ENCODE peak calls at places on chromosomes 12 and 14, in four cellular contexts. A is IMR-90, T is neuronal stem cell, V is mesendoderm. X is an unnamed sample.

GRCh38 chr14:104109121-104109541 is 23.6 kb downstream of the ASPG start:
- DNase-seq in V (no peak), T (no peak), A (no peak), X (peak; percentile 29)

GRCh38 chr14:28758253-28758915 is 8.2 kb upstream of the FOXG1 start:
- DNase-seq in T (no peak), V (no peak), A (no peak), X (no peak)

GRCh38 chr14:37623971-37624370 is 28.5 kb downstream of the TTC6 start:
- DNase-seq in A (no peak), T (no peak), V (no peak), X (no peak)

GRCh38 chr14:106276326-106277267 is 750.2 kb downstream of the TMEM121 start:
- DNase-seq in A (no peak), V (no peak), T (no peak), X (no peak)

GRCh38 chr12:100823988-100824387 is 29.4 kb downstream of the ANO4 start:
- DNase-seq in T (no peak), A (peak; percentile 69), V (peak; percentile 52), X (no peak)

GRCh38 chr14:90513151-90514014 is 116.6 kb downstream of the CALM1 start:
- DNase-seq in V (peak; percentile 63), A (peak; percentile 12), T (no peak), X (peak; percentile 74)

GRCh38 chr12:94204647-94205247 is 56.4 kb downstream of the PLXNC1 start:
- DNase-seq in T (no peak), A (no peak), V (no peak), X (no peak)

GRCh38 chr12:19129121-19129485 is 430 bp upstream of the PLEKHA5 start:
- DNase-seq in A (peak; percentile 29), T (no peak), V (no peak), X (no peak)

GRCh38 chr12:120223458-120224303 is 22.8 kb upstream of the RPLP0 start:
- DNase-seq in A (peak; percentile 47), V (no peak), T (no peak), X (no peak)

GRCh38 chr12:61291647-61292046 is 968.6 kb upstream of the USP15 start:
- DNase-seq in T (no peak), V (no peak), A (no peak), X (no peak)

GRCh38 chr12:93812616-93813015 is 135.4 kb downstream of the CRADD start:
- DNase-seq in V (no peak), T (no peak), A (no peak), X (no peak)

GRCh38 chr12:117854339-117855012 is 114.3 kb downstream of the KSR2 start:
- DNase-seq in A (peak; percentile 23), T (peak; percentile 71), V (peak; percentile 78), X (peak; percentile 91)

GRCh38 chr12:6652391-6652790 is 5.2 kb upstream of the ACRBP start:
- DNase-seq in T (no peak), V (no peak), A (no peak), X (no peak)

GRCh38 chr12:12327802-12328201 is 22.2 kb downstream of the MANSC1 start:
- DNase-seq in V (peak; percentile 87), A (peak; percentile 73), T (no peak), X (no peak)

GRCh38 chr12:18556081-18556645 is 181.6 kb downstream of the PLCZ1 start:
- DNase-seq in T (no peak), A (peak; percentile 12), V (peak; percentile 21), X (no peak)

GRCh38 chr14:106530423-106531107 is 1004.2 kb downstream of the TMEM121 start:
- DNase-seq in V (peak; percentile 9), A (no peak), T (no peak), X (no peak)

GRCh38 chr12:45660330-45660729 is 69.2 kb upstream of the ARID2 start:
- DNase-seq in V (no peak), T (no peak), A (peak; percentile 79), X (no peak)

GRCh38 chr12:51482808-51483532 is 58.3 kb downstream of the SLC4A8 start:
- DNase-seq in T (no peak), A (no peak), V (no peak), X (no peak)

DNA sequence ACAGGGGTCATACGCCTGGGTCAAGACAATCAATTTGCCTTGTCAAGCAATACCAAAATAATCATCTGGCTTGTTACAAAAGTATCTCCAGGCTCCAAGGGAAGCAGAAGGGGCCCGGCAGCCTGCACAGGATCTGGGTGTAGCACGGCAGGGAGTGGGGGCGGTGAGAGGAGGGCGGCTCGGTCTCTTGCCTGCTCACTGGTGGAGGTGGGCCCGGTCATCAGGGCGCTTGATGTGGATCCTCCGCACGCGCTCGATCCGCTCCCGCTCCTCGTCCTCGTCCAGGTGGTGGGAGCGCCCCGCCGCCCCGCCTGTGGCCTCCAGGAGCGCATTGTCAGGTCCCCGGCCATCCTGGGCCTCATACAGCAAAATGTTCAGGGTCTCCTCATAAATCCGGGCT is 25.7 kb downstream of the KCTD10 start:
- DNase-seq in V (no peak), T (no peak), A (no peak), X (no peak)
- H3K4ac ChIP-seq in V (no peak overlapping the region), T (no peak overlapping the region), A (no peak overlapping the region), X (no peak overlapping the region)

GRCh38 chr12:5344131-5344530 is 87.8 kb upstream of the NTF3 start:
- DNase-seq in V (no peak), A (no peak), T (no peak), X (no peak)
- H3K23ac ChIP-seq in V (no peak overlapping the region), A (no peak overlapping the region), T (no peak overlapping the region), X (no peak overlapping the region)

DNA sequence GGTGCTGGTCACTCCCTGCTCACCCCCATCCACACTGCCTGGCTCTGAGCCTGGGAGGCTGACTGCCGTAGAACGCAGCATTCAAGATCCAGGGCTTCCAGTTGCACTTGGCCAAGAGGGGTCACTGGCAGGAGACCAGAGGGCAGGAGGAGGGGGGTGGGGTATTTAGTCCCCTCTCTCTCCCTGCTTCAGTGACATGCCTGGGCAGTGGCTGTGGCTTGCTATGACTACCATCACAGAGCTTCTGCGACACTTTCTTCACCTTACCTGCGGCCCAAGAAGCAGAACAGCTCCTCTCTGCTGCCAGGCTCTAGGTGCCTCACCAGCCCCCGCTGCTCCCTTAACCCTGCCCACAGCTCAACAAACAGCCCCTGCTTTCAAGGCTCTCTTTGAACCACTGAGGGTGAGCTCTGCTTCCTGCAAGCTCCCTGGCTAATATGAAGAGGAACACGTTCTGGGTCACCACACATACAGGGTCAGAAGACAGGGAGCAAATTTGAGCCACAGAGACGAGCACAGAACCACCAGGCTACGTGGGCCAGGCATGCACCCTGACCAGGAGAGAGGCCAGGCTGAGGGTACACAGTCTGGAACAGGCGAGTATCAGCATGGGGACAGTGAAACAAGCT is 55.7 kb downstream of the ITPK1 start:
- DNase-seq in T (no peak), V (peak; percentile 64), A (no peak), X (peak; percentile 59)
- H2BK15ac ChIP-seq in T (no peak overlapping the region), V (no peak overlapping the region), A (no peak overlapping the region), X (no peak overlapping the region)

GRCh38 chr12:115012861-115013667 is 329.1 kb upstream of the TBX3 start:
- DNase-seq in V (peak; percentile 14), T (no peak), A (no peak), X (peak; percentile 37)

GRCh38 chr12:115013668-115014072 is 329.7 kb upstream of the TBX3 start:
- DNase-seq in A (no peak), V (no peak), T (no peak), X (no peak)

GRCh38 chr12:115010324-115010995 is 326.5 kb upstream of the TBX3 start:
- DNase-seq in V (no peak), T (no peak), A (peak; percentile 33), X (no peak)

GRCh38 chr12:115008951-115009350 is 325.0 kb upstream of the TBX3 start:
- DNase-seq in T (no peak), A (no peak), V (no peak), X (no peak)

GRCh38 chr12:115011703-115012102 is 327.7 kb upstream of the TBX3 start:
- DNase-seq in V (no peak), T (no peak), A (no peak), X (no peak)
- H3K4ac ChIP-seq in V (no peak overlapping the region), T (no peak overlapping the region), A (no peak overlapping the region), X (no peak overlapping the region)

DNA sequence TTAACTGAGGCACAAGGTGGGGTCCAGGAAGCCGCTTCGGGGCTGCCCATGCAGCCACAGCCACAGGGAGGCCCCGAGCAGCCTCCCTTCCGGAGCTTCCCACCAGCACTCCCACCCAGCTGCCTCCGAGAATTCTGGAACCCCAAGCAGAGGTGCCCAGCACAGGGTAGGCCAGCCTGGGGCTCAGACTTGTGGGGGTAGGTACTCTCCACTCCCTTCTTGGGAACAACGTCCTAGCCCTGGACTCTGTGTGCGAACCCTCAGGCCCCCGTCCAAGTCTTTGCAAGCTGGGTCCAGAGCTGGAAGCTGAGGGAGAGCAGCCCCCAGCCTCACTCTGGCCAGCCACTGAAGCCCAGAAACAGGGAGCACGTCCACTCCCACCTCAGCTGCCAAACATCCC is 16.1 kb downstream of the ITPK1 start:
- DNase-seq in A (no peak), V (no peak), T (no peak), X (no peak)
- H3K23ac ChIP-seq in A (no peak overlapping the region), V (no peak overlapping the region), T (no peak overlapping the region), X (no peak overlapping the region)

GRCh38 chr14:68241862-68242490 is 422.4 kb downstream of the RAD51B start:
- DNase-seq in T (no peak), A (no peak), V (no peak), X (no peak)

GRCh38 chr14:68240388-68240787 is 420.8 kb downstream of the RAD51B start:
- DNase-seq in V (no peak), A (no peak), T (no peak), X (no peak)

GRCh38 chr14:68238956-68239355 is 419.4 kb downstream of the RAD51B start:
- DNase-seq in V (no peak), A (no peak), T (no peak), X (no peak)

GRCh38 chr14:68236525-68236924 is 416.9 kb downstream of the RAD51B start:
- DNase-seq in T (no peak), A (no peak), V (no peak), X (no peak)

GRCh38 chr14:68239988-68240387 is 420.4 kb downstream of the RAD51B start:
- DNase-seq in V (no peak), A (no peak), T (no peak), X (no peak)
- H2BK15ac ChIP-seq in V (no peak overlapping the region), A (no peak overlapping the region), T (no peak overlapping the region), X (no peak overlapping the region)

DNA sequence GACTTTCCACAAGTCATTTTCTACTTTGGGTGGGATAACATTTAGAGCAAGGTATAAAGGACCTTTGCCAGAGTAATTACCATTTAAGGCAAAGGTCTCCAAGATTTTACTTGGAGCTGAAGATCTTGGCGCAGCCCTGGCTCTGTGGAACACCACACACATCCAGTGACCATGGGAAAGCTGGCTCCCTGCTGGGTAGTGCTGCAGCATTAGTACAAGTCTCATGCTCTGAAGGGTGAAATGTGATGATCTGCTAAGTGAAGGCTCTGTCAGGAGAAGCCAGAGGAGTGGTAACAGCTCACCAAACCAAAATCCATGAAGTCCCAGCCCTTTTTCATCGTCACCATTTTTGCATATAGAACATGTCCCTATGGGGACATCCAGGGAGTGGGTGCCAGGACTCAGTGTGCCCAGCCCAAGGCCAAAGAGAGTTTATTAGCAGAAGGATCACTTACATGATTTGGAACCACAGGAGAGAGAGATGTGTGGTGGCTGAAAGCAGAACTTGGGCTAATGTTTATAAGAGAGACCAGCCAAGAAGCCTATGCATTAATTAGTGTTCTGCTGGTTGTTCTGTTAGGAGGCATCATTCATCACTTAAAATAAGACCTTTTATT is 110.7 kb downstream of the SLC38A6 start:
- DNase-seq in V (no peak), A (no peak), T (no peak), X (no peak)
- H3K4ac ChIP-seq in V (no peak overlapping the region), A (peak overlapping the region; percentile 16), T (no peak overlapping the region), X (no peak overlapping the region)